ENCODE peak calls at places on chromosome 20, in seven cellular contexts. O, Z, V, F, G, R and X are unnamed samples.

GRCh38 chr20:19811231-19811630 is 53.2 kb downstream of the RIN2 start:
- DNase-seq in G (no peak), R (no peak), V (no peak), O (no peak), Z (no peak), F (no peak), X (no peak)

GRCh38 chr20:45459606-45460005 is 9.9 kb upstream of the WFDC2 start:
- DNase-seq in G (no peak), V (no peak), F (peak), Z (peak), O (no peak), R (peak), X (no peak)

GRCh38 chr20:38181207-38181693 is 16.2 kb upstream of the TGM2 start:
- DNase-seq in F (no peak), Z (no peak), V (peak), R (no peak), O (no peak), G (no peak), X (no peak)

GRCh38 chr20:32841632-32842031 is 17.1 kb upstream of the EFCAB8 start:
- DNase-seq in V (no peak), F (no peak), Z (no peak), O (no peak), G (no peak), R (no peak), X (no peak)

GRCh38 chr20:53154540-53154939 is 182.4 kb downstream of the TSHZ2 start:
- DNase-seq in F (no peak), R (peak), Z (no peak), V (no peak), G (no peak), O (no peak), X (no peak)

GRCh38 chr20:59055302-59055701 is 12.7 kb upstream of the PRELID3B start:
- DNase-seq in R (peak), O (no peak), F (peak), G (no peak), V (no peak), Z (peak), X (no peak)

GRCh38 chr20:49482621-49483017 is at the start of gene KCNB1:
- DNase-seq in Z (peak), G (peak), F (peak), O (peak), R (peak), V (no peak), X (peak)

GRCh38 chr20:32980131-32980941 is 23.9 kb downstream of the SUN5 start:
- DNase-seq in V (no peak), Z (no peak), G (no peak), F (no peak), R (no peak), O (no peak), X (no peak)

GRCh38 chr20:4036351-4036750 is 21.0 kb upstream of the RNF24 start:
- DNase-seq in V (no peak), Z (no peak), F (no peak), O (no peak), G (peak), R (no peak), X (no peak)

GRCh38 chr20:45066372-45066771 is 34.6 kb downstream of the KCNS1 start:
- DNase-seq in F (no peak), R (no peak), O (no peak), Z (peak), V (no peak), G (no peak), X (no peak)

GRCh38 chr20:4811661-4812181 is 90.0 kb downstream of the PRND start:
- DNase-seq in O (no peak), G (peak), F (no peak), Z (no peak), V (no peak), R (no peak), X (no peak)

GRCh38 chr20:40173877-40174276 is 515.2 kb downstream of the MAFB start:
- DNase-seq in Z (no peak), O (no peak), F (no peak), V (no peak), G (no peak), R (no peak), X (no peak)

GRCh38 chr20:62977613-62978558 is 25.4 kb downstream of the SLC17A9 start:
- DNase-seq in V (peak), R (no peak), O (peak), G (peak), Z (no peak), F (peak), X (no peak)

GRCh38 chr20:5030348-5031205 is 29.3 kb upstream of the SLC23A2 start:
- DNase-seq in G (no peak), R (no peak), F (no peak), Z (no peak), O (no peak), V (no peak), X (no peak)

GRCh38 chr20:49340161-49340966 is 62.5 kb upstream of the ZNFX1 start:
- DNase-seq in V (no peak), G (no peak), R (no peak), Z (peak), O (no peak), F (no peak), X (no peak)

GRCh38 chr20:47456952-47457724 is 44.5 kb upstream of the NCOA3 start:
- DNase-seq in Z (peak), F (peak), O (no peak), R (peak), V (no peak), G (no peak), X (no peak)

GRCh38 chr20:24444531-24445190 is 24.8 kb upstream of the SYNDIG1 start:
- DNase-seq in Z (no peak), O (no peak), F (no peak), V (no peak), R (no peak), G (no peak), X (no peak)

GRCh38 chr20:47043076-47043475 is 148.4 kb downstream of the EYA2 start:
- DNase-seq in V (no peak), R (no peak), F (no peak), O (no peak), G (no peak), Z (peak), X (no peak)

GRCh38 chr20:33306807-33307206 is 23.8 kb downstream of the BPIFB1 start:
- DNase-seq in Z (no peak), G (no peak), O (no peak), R (no peak), F (no peak), V (no peak), X (no peak)